ENCODE peak calls at places on chromosomes 11 and 22, in seven cellular contexts. D, J, T, O, P, I and W are unnamed samples.

GRCh38 chr11:47915407-47916137 is 64.8 kb upstream of the PTPRJ start:
- DNase-seq in P (peak), J (peak), O (no peak), T (no peak), D (no peak), I (peak), W (no peak)

GRCh38 chr11:31442086-31442485 is 67.3 kb downstream of the IMMP1L start:
- DNase-seq in D (no peak), I (no peak), J (no peak), O (no peak), P (no peak), T (no peak), W (no peak)

GRCh38 chr11:133713844-133714243 is 131.5 kb downstream of the SPATA19 start:
- DNase-seq in I (no peak), P (no peak), T (no peak), O (no peak), J (no peak), D (no peak), W (no peak)

GRCh38 chr11:72578541-72578940 is 95.7 kb downstream of the PDE2A start:
- DNase-seq in P (no peak), J (peak), O (no peak), D (no peak), I (no peak), T (no peak), W (no peak)

GRCh38 chr22:39283312-39284141 is 35.9 kb downstream of the RPL3 start:
- DNase-seq in D (peak), O (no peak), I (peak), P (no peak), T (peak), J (peak), W (no peak)

GRCh38 chr22:19456541-19456940 is 9.0 kb upstream of the C22orf39 start:
- DNase-seq in P (no peak), J (no peak), T (no peak), I (no peak), D (no peak), O (no peak), W (no peak)

GRCh38 chr11:93468286-93468685 is 74.9 kb downstream of the SMCO4 start:
- DNase-seq in O (no peak), I (no peak), D (no peak), P (no peak), T (no peak), J (no peak), W (no peak)

GRCh38 chr22:19629720-19630419 is 84.4 kb upstream of the SEPTIN5 start:
- DNase-seq in I (peak), J (peak), O (peak), T (peak), D (peak), P (peak), W (peak)

GRCh38 chr11:10109836-10110235 is 184.2 kb downstream of the SBF2 start:
- DNase-seq in D (no peak), P (no peak), J (no peak), T (peak), I (no peak), O (no peak), W (no peak)

GRCh38 chr22:46673205-46673604 is 53.0 kb downstream of the GRAMD4 start:
- DNase-seq in O (no peak), T (no peak), J (no peak), D (no peak), I (no peak), P (no peak), W (no peak)

GRCh38 chr11:111694851-111695250 is 71.3 kb downstream of the PPP2R1B start:
- DNase-seq in I (no peak), J (no peak), T (peak), D (no peak), P (no peak), O (no peak), W (no peak)

GRCh38 chr11:86192858-86193257 is 51.7 kb upstream of the EED start:
- DNase-seq in I (no peak), P (no peak), T (no peak), O (no peak), D (no peak), J (no peak), W (no peak)

GRCh38 chr22:19631899-19632670 is 82.2 kb upstream of the SEPTIN5 start:
- DNase-seq in D (no peak), J (no peak), P (no peak), I (no peak), O (peak), T (peak), W (no peak)

GRCh38 chr11:407651-408080 is 7.1 kb downstream of the SIGIRR start:
- DNase-seq in D (no peak), P (no peak), J (peak), I (no peak), O (no peak), T (no peak), W (no peak)

GRCh38 chr11:118791961-118792578 is 1.1 kb upstream of the DDX6 start:
- DNase-seq in P (peak), J (peak), O (peak), T (no peak), D (no peak), I (peak), W (no peak)

GRCh38 chr11:1229471-1230120 is 6.7 kb downstream of the MUC5B start:
- DNase-seq in O (no peak), J (peak), I (no peak), P (no peak), D (no peak), T (no peak), W (peak)

GRCh38 chr11:111631666-111632039 is 29.4 kb downstream of the SIK2 start:
- DNase-seq in P (no peak), I (no peak), O (no peak), T (peak), J (no peak), D (peak), W (no peak)

GRCh38 chr11:25938952-25939351 is 393.0 kb upstream of the ANO3 start:
- DNase-seq in P (no peak), I (no peak), O (no peak), J (no peak), D (no peak), T (no peak), W (no peak)

GRCh38 chr11:134727204-134727603 is 315.2 kb upstream of the B3GAT1 start:
- DNase-seq in O (peak), P (no peak), D (no peak), I (no peak), T (no peak), J (no peak), W (no peak)

GRCh38 chr22:45688606-45689080 is 17.0 kb downstream of the ATXN10 start:
- DNase-seq in J (no peak), P (no peak), O (peak), D (peak), I (no peak), T (peak), W (no peak)

GRCh38 chr11:72683782-72684200 is 9.6 kb upstream of the PDE2A start:
- DNase-seq in O (peak), J (peak), P (peak), T (peak), D (no peak), I (peak), W (peak)

GRCh38 chr22:37824674-37825641 is 1.8 kb downstream of the GALR3 start:
- DNase-seq in T (no peak), O (no peak), P (no peak), I (no peak), J (no peak), D (peak), W (no peak)

GRCh38 chr22:38724176-38724575 is 18.4 kb downstream of the GTPBP1 start:
- DNase-seq in P (no peak), T (no peak), O (no peak), I (no peak), J (peak), D (no peak), W (no peak)

GRCh38 chr11:86151188-86152005 is 82.5 kb upstream of the PICALM start:
- DNase-seq in P (no peak), O (peak), T (peak), I (peak), J (no peak), D (no peak), W (no peak)

GRCh38 chr22:39205344-39206021 is 39.3 kb downstream of the PDGFB start:
- DNase-seq in P (peak), T (peak), O (peak), J (no peak), I (peak), D (peak), W (no peak)

GRCh38 chr11:82229346-82229745 is 504.3 kb downstream of the FAM181B start:
- DNase-seq in I (no peak), O (peak), P (no peak), J (no peak), T (no peak), D (peak), W (no peak)

GRCh38 chr11:68659158-68659921 is 25.0 kb upstream of the GAL start:
- DNase-seq in D (peak), I (peak), J (no peak), P (no peak), T (peak), O (no peak), W (peak)

GRCh38 chr11:19982761-19983495 is 177.3 kb downstream of the DBX1 start:
- DNase-seq in P (no peak), O (no peak), T (peak), J (no peak), I (no peak), D (no peak), W (no peak)

GRCh38 chr11:1532606-1533341 is 39.3 kb downstream of the DUSP8 start:
- DNase-seq in P (no peak), O (no peak), J (peak), T (no peak), D (peak), I (no peak), W (no peak)

GRCh38 chr11:70073881-70074371 is 4.2 kb upstream of the ANO1 start:
- DNase-seq in D (peak), P (no peak), O (no peak), I (no peak), T (peak), J (no peak), W (no peak)

GRCh38 chr11:134668076-134668475 is 256.0 kb upstream of the B3GAT1 start:
- DNase-seq in O (no peak), D (no peak), T (no peak), I (no peak), P (no peak), J (no peak), W (no peak)

GRCh38 chr11:122663764-122664163 is 8.2 kb downstream of the UBASH3B start:
- DNase-seq in D (peak), I (no peak), P (no peak), O (peak), J (no peak), T (no peak), W (no peak)
- H3K4me3 ChIP-seq in D (no peak), I (no peak), P (no peak), O (no peak), J (no peak), T (no peak), W (no peak)

GRCh38 chr22:40511604-40512003 is 124.9 kb downstream of the MRTFA start:
- DNase-seq in T (no peak), O (no peak), D (no peak), J (peak), P (no peak), I (no peak), W (no peak)
- H3K4me3 ChIP-seq in T (no peak), O (no peak), D (no peak), J (no peak), P (no peak), I (no peak), W (no peak)

DNA sequence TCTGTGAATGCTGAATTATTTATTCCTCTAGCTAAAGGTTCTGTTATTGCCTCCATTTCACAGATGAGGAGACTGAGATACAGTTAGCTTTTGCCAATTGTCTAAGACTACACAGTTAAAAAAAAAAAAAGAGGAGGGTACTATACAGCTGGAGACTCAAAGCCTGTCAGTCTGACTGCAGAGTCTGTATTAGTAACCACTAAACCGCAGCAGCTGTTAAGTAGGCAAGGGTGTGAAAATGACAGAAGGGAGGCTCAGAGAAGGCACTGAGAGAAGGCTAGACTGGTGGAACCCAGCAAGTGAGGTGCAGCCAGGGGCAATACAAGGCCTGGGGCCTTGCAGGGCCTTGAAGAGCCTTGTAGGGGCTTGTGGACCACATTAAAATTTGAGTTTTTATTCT is 181.2 kb downstream of the CSNK2A3 start:
- DNase-seq in T (no peak), J (no peak), D (no peak), I (no peak), P (peak), O (peak), W (peak)
- H3K4me3 ChIP-seq in T (no peak), J (no peak), D (no peak), I (no peak), P (no peak), O (no peak), W (no peak)

GRCh38 chr11:61147271-61147670 is 14.0 kb downstream of the VPS37C start:
- DNase-seq in J (no peak), D (no peak), T (no peak), P (no peak), I (no peak), O (no peak), W (no peak)

GRCh38 chr11:61145228-61146005 is 15.8 kb downstream of the VPS37C start:
- DNase-seq in P (no peak), I (no peak), T (no peak), D (no peak), J (no peak), O (no peak), W (no peak)

GRCh38 chr11:61142424-61142823 is 18.8 kb downstream of the VPS37C start:
- DNase-seq in T (peak), P (no peak), D (peak), J (no peak), O (no peak), I (no peak), W (no peak)

GRCh38 chr11:61146413-61146812 is 14.8 kb downstream of the VPS37C start:
- DNase-seq in O (no peak), D (no peak), T (no peak), J (no peak), P (no peak), I (no peak), W (no peak)

DNA sequence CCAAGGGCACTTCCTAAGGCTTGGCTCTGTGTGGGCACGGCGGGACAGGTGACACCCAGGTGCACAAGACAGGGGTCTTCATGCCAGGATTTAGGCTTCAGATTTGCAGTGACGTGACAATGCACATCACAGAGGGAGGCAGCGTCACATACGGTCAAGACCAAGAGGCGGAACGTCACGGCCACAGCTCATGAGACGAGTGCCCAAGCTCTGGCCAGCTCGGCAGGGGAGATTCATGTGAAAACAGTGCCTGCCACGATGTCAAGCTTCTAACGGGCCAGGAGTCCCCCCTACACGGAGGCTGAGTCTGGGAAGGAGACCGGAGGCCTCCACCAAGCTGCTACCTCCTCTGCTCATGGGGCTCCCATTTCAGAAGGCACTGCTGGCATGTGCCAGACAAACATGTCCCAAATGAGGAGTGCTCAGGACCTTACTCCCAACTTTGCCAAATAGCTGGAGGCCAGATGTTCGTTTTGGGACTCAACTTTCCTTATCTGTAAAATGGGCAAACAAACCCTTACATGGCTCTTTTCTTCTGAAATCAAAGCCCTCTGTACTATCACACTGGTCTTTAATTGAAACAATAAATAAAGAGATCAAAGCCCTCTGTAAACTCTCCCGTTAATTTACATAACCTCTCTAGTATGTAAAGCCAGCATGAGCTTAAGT is 16.6 kb downstream of the VPS37C start:
- DNase-seq in D (no peak), I (no peak), T (no peak), O (no peak), P (no peak), J (no peak), W (no peak)
- H3K4me3 ChIP-seq in D (no peak), I (no peak), T (no peak), O (no peak), P (no peak), J (no peak), W (no peak)

DNA sequence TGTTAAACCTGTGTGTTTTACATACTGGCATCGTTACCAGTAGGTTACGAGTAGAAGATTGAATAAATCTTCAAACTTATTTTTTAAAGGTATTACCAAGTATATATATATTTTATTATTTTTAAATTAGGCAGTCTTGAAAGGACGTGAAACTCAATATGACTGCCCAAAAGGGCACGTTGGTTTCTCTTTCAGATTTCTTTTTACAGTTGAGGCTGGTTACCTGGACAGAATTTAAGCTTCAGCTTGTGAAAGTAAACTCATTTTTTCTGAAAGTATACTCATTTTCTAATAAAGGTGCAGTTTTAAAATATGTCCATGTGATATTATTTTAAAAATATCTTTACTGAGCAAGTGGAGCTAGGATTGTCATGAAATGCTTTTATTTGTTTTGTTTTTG is 1.7 kb downstream of the FBXO7 start:
- DNase-seq in D (no peak), J (no peak), O (no peak), P (no peak), I (no peak), T (no peak), W (no peak)
- H3K4me3 ChIP-seq in D (peak), J (peak), O (peak), P (peak), I (peak), T (no peak), W (no peak)

GRCh38 chr11:16880184-16880583 is 134.0 kb downstream of the PLEKHA7 start:
- DNase-seq in J (no peak), I (no peak), P (no peak), D (no peak), T (no peak), O (no peak), W (no peak)
- H3K4me3 ChIP-seq in J (no peak), I (no peak), P (no peak), D (no peak), T (no peak), O (no peak), W (no peak)

DNA sequence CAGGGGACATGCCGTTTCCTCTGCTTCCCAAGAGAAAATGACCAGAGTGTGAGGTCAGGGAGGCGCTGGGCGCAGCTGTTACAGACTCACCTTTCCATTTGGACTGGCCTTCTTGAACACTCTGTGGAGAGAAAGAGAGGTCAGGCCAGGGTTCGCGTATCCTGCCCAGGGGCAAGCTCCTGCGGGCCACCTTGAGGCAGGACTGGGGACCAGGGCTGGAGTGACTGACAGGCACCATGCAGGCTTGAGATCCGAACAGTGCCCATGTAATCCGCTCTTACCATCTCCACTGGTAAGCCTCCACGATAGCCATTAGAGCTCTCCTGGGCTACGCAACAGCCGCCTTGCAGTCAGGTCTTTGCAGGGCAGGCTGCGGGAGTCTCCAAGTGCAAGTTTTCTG is 49.3 kb downstream of the TPBGL start:
- DNase-seq in P (no peak), O (no peak), D (no peak), J (no peak), I (no peak), T (no peak), W (no peak)
- H3K4me3 ChIP-seq in P (no peak), O (no peak), D (no peak), J (no peak), I (no peak), T (no peak), W (no peak)

GRCh38 chr11:61149624-61150615 is 11.3 kb downstream of the VPS37C start:
- DNase-seq in D (no peak), O (no peak), I (no peak), T (peak), J (no peak), P (no peak), W (no peak)
- H3K4me3 ChIP-seq in D (no peak), O (no peak), I (no peak), T (no peak), J (no peak), P (no peak), W (no peak)

GRCh38 chr22:32858957-32859356 is 57.5 kb downstream of the TIMP3 start:
- DNase-seq in J (no peak), I (no peak), O (no peak), P (no peak), D (no peak), T (no peak), W (no peak)
- H3K4me3 ChIP-seq in J (no peak), I (no peak), O (no peak), P (no peak), D (no peak), T (no peak), W (no peak)

DNA sequence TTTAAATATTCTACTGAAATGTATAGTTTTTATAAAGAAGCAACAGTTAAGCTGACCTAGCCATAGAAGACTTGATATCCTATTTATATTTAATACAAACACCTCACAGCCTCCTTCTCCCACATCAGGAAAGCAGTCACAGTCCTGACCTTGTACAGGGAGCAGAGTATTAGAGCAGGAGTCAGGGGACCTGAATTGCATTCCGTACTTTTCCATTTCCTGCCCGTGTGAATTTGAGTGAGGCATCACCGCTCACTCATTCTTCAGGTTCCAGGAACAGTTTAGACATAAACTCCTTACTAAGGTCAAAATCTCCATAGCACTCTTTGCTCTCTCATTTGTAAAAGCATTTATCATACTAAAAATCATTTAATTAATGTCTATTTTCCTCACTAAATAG is 482.5 kb upstream of the FAT3 start:
- DNase-seq in I (no peak), J (no peak), D (no peak), T (no peak), P (no peak), O (no peak), W (no peak)
- H3K4me3 ChIP-seq in I (no peak), J (no peak), D (no peak), T (no peak), P (no peak), O (no peak), W (no peak)